ENCODE peak calls at places on chromosomes 12 and 14, in four cellular contexts. One of them, this sample, is unnamed.

GRCh38 chr12:70534466-70534865 is 102.8 kb downstream of the PTPRB start:
- DNase-seq in COR-L47: no peak
- DNase-seq in HepG2: no peak
- DNase-seq in RCC 7860: no peak
- DNase-seq in this sample: no peak

GRCh38 chr12:18737819-18738218 is at the start of the genes CAPZA3 and PLCZ1:
- DNase-seq in COR-L47: no peak
- DNase-seq in HepG2: no peak
- DNase-seq in RCC 7860: no peak
- DNase-seq in this sample: no peak

GRCh38 chr12:12070674-12071661 is at the start of gene BCL2L14:
- DNase-seq in COR-L47: no peak
- DNase-seq in HepG2: peak
- DNase-seq in RCC 7860: no peak
- DNase-seq in this sample: no peak

GRCh38 chr12:125125271-125125670 is 60.0 kb downstream of the AACS start:
- DNase-seq in COR-L47: no peak
- DNase-seq in RCC 7860: no peak
- DNase-seq in HepG2: no peak
- DNase-seq in this sample: no peak

GRCh38 chr14:88682495-88683114 is 110.1 kb downstream of the EML5 start:
- DNase-seq in COR-L47: no peak
- DNase-seq in RCC 7860: no peak
- DNase-seq in HepG2: no peak
- DNase-seq in this sample: peak

GRCh38 chr12:41151789-41152188 is 36.3 kb upstream of the PDZRN4 start:
- DNase-seq in RCC 7860: no peak
- DNase-seq in COR-L47: no peak
- DNase-seq in HepG2: no peak
- DNase-seq in this sample: no peak

GRCh38 chr12:70635713-70636112 is 1.5 kb downstream of the PTPRB start:
- DNase-seq in COR-L47: no peak
- DNase-seq in HepG2: no peak
- DNase-seq in RCC 7860: no peak
- DNase-seq in this sample: no peak

GRCh38 chr12:64178122-64178521 is 44.0 kb downstream of the KICS2 start:
- DNase-seq in RCC 7860: peak
- DNase-seq in HepG2: no peak
- DNase-seq in COR-L47: no peak
- DNase-seq in this sample: no peak

GRCh38 chr14:56686416-56686815 is 106.8 kb downstream of the TMEM260 start:
- DNase-seq in HepG2: peak
- DNase-seq in RCC 7860: no peak
- DNase-seq in COR-L47: peak
- DNase-seq in this sample: peak

GRCh38 chr12:20184514-20184913 is 183.8 kb upstream of the PDE3A start:
- DNase-seq in COR-L47: no peak
- DNase-seq in HepG2: no peak
- DNase-seq in RCC 7860: no peak
- DNase-seq in this sample: no peak

GRCh38 chr14:68639518-68640292 is 153.2 kb downstream of the ZFP36L1 start:
- DNase-seq in COR-L47: no peak
- DNase-seq in HepG2: no peak
- DNase-seq in RCC 7860: no peak
- DNase-seq in this sample: no peak

GRCh38 chr14:79404874-79405273 is 806.4 kb downstream of the DIO2 start:
- DNase-seq in COR-L47: peak
- DNase-seq in RCC 7860: no peak
- DNase-seq in HepG2: no peak
- DNase-seq in this sample: no peak

GRCh38 chr12:96094201-96094600 is 58.8 kb upstream of the LTA4H start:
- DNase-seq in COR-L47: peak
- DNase-seq in RCC 7860: no peak
- DNase-seq in HepG2: no peak
- DNase-seq in this sample: peak

GRCh38 chr12:113862570-113863454 is 103.3 kb downstream of the RBM19 start:
- DNase-seq in HepG2: no peak
- DNase-seq in COR-L47: peak
- DNase-seq in RCC 7860: peak
- DNase-seq in this sample: peak

GRCh38 chr12:31702047-31702446 is 26.8 kb downstream of the AMN1 start:
- DNase-seq in COR-L47: no peak
- DNase-seq in HepG2: no peak
- DNase-seq in RCC 7860: no peak
- DNase-seq in this sample: peak

GRCh38 chr14:54864526-54864925 is 38.1 kb downstream of the GCH1 start:
- DNase-seq in COR-L47: no peak
- DNase-seq in HepG2: no peak
- DNase-seq in RCC 7860: no peak
- DNase-seq in this sample: no peak

GRCh38 chr12:12562585-12563245 is at the start of gene DUSP16:
- DNase-seq in COR-L47: peak
- DNase-seq in HepG2: peak
- DNase-seq in RCC 7860: peak
- DNase-seq in this sample: peak

GRCh38 chr14:41609704-41610183 is 3.1 kb downstream of the LRFN5 start:
- DNase-seq in HepG2: no peak
- DNase-seq in COR-L47: peak
- DNase-seq in RCC 7860: peak
- DNase-seq in this sample: peak